ENCODE peak calls at places on chromosomes 6 and 20, in four cellular contexts. S is GM12878, Z is HepG2, V is K562. C is an unnamed sample.

GRCh38 chr6:96907498-96907897 is 9.8 kb upstream of the NDUFAF4 start:
- DNase-seq in S (peak), Z (no peak), V (no peak), C (no peak)

GRCh38 chr6:111625511-111626331 is 20.0 kb upstream of the TRAF3IP2 start:
- DNase-seq in Z (no peak), S (no peak), V (no peak), C (no peak)

GRCh38 chr20:19211661-19212523 is 550 bp upstream of the SLC24A3 start:
- DNase-seq in V (no peak), S (no peak), Z (no peak), C (peak)

GRCh38 chr6:61809004-61809595 is 476.9 kb downstream of the KHDRBS2 start:
- DNase-seq in S (no peak), Z (peak), V (peak), C (no peak)

GRCh38 chr20:10571313-10571815 is 102.4 kb downstream of the JAG1 start:
- DNase-seq in S (no peak), Z (no peak), V (no peak), C (no peak)

GRCh38 chr20:10565922-10566897 is 107.6 kb downstream of the JAG1 start:
- DNase-seq in Z (peak), V (no peak), S (no peak), C (no peak)

GRCh38 chr20:23362392-23363256 is 642 bp downstream of the GZF1 start:
- DNase-seq in V (no peak), Z (peak), S (no peak), C (peak)

GRCh38 chr6:12613819-12614218 is 102.7 kb upstream of the PHACTR1 start:
- DNase-seq in S (no peak), Z (no peak), V (no peak), C (no peak)

GRCh38 chr20:59351148-59352040 is 51.0 kb downstream of the EDN3 start:
- DNase-seq in S (no peak), V (no peak), Z (no peak), C (no peak)

GRCh38 chr6:166772518-166772917 is 145.5 kb upstream of the RPS6KA2 start:
- DNase-seq in S (no peak), Z (no peak), V (peak), C (peak)

GRCh38 chr6:47362857-47363461 is 53.3 kb upstream of the TNFRSF21 start:
- DNase-seq in V (peak), Z (peak), S (no peak), C (no peak)

GRCh38 chr6:7631466-7631865 is 41.5 kb downstream of the SNRNP48 start:
- DNase-seq in S (no peak), Z (no peak), V (no peak), C (no peak)

GRCh38 chr20:63163596-63164560 is 52.1 kb downstream of the YTHDF1 start:
- DNase-seq in V (no peak), S (no peak), Z (no peak), C (no peak)

GRCh38 chr6:33446356-33446755 is 8.0 kb upstream of the ZBTB9 start:
- DNase-seq in V (no peak), S (no peak), Z (no peak), C (no peak)

GRCh38 chr20:37336369-37337207 is 9.4 kb upstream of the SRC start:
- DNase-seq in V (peak), Z (no peak), S (peak), C (peak)

GRCh38 chr6:90401933-90402830 is 105.5 kb upstream of the BACH2 start:
- DNase-seq in S (no peak), V (no peak), Z (no peak), C (no peak)

GRCh38 chr6:80454197-80454596 is 347.7 kb downstream of the BCKDHB start:
- DNase-seq in Z (no peak), S (peak), V (no peak), C (no peak)

GRCh38 chr6:164018127-164018526 is 603.6 kb downstream of the QKI start:
- DNase-seq in Z (no peak), V (no peak), S (no peak), C (no peak)

GRCh38 chr6:137089305-137089704 is 44.5 kb upstream of the IL20RA start:
- DNase-seq in V (no peak), Z (no peak), S (no peak), C (no peak)

GRCh38 chr20:38091447-38092216 is 58.1 kb downstream of the RPRD1B start:
- DNase-seq in V (peak), Z (no peak), S (peak), C (no peak)

GRCh38 chr6:14094721-14095120 is 22.9 kb upstream of the CD83 start:
- DNase-seq in V (no peak), S (no peak), Z (no peak), C (no peak)

GRCh38 chr6:14091329-14091978 is 26.1 kb upstream of the CD83 start:
- DNase-seq in Z (no peak), V (no peak), S (no peak), C (no peak)

GRCh38 chr6:14092301-14092700 is 25.3 kb upstream of the CD83 start:
- DNase-seq in V (no peak), S (no peak), Z (no peak), C (no peak)

GRCh38 chr6:14095444-14095843 is 22.1 kb upstream of the CD83 start:
- DNase-seq in Z (no peak), V (no peak), S (no peak), C (no peak)

DNA sequence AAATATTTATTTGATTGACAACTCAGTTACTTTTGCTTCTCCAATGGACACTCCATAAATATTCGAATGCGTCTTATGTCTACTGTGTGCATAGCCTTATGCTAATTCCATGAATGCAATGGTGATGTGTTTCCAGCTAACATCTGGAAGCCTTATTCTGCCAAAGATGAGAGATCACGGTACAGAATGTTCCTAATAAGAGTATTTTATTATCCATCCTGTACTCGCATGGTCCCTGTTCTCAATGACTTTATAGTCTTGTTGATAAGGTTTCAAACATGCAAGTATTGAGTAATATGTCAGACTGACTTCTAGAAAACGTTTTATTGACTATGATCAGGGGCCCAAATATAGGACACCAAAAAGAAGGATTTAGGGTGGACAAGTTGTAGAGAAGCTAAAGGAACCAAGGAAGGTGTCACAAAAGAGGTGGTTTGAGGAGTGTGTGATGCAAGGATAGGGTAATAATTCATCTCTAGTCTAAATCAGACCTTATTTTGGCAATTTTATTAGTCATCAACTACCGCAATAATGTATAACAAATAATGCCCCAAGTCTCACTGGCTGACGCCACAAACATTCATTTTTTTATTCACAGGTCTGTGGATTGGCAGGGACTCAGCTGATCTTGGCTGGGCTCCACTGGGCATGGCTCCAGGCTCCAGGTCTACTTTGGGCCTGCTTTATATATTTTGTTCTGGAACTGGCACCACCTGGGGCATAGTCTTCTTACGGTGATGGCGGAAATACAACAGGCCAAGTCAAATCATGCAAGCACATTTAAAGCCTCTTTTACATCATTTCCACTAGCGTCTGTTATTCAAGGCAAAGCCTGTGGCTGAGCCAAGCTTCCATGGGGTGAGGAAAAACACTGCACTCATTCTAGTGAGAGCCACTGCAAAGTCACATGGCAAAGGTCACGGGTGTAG is 24.4 kb upstream of the CD83 start:
- DNase-seq in V (no peak), Z (no peak), S (no peak), C (no peak)
- TF ChIP-seq ETV6 in V (no peak), Z (no peak), S (no peak), C (no peak)

GRCh38 chr6:135256866-135257265 is 75.8 kb downstream of the MYB start:
- DNase-seq in V (no peak), Z (no peak), S (no peak), C (no peak)

GRCh38 chr6:135260612-135261011 is 79.5 kb downstream of the MYB start:
- DNase-seq in S (no peak), V (no peak), Z (no peak), C (no peak)

GRCh38 chr6:135258970-135259369 is 77.9 kb downstream of the MYB start:
- DNase-seq in S (no peak), Z (no peak), V (no peak), C (no peak)

GRCh38 chr6:135254471-135254870 is 73.4 kb downstream of the MYB start:
- DNase-seq in Z (no peak), V (peak), S (no peak), C (no peak)

GRCh38 chr6:135257641-135258405 is 76.7 kb downstream of the MYB start:
- DNase-seq in S (no peak), Z (no peak), V (peak), C (no peak)
- TF ChIP-seq CTCF in S (peak), Z (no peak), V (no peak), C (no peak)

GRCh38 chr6:3603443-3604130 is 146.7 kb upstream of the SLC22A23 start:
- DNase-seq in V (no peak), Z (no peak), S (no peak), C (no peak)
- TF ChIP-seq ETV6 in V (no peak), Z (no peak), S (no peak), C (no peak)

DNA sequence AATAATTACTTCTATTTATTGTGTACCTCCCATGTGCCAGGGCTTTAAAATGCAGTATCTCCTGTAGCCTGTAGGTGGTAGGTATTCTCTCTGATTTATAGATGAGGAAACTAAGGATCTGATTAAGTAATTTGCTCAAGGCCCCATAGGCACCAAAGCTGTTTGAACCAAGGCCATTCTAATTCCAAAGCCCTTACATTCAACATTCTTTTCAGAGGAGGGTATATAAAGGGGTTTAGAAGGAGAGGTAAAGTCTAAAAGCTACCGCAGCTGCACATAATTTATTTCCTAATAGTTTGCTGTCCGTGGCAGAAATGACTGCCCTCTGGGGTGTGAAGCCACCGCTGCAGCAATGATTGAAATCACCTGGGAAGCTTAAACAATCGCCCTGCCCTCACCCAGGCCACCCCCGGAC is 95.0 kb upstream of the FAM8A1 start:
- DNase-seq in V (no peak), S (no peak), Z (peak), C (no peak)
- TF ChIP-seq CTCF in V (peak), S (peak), Z (no peak), C (no peak)

C was measured in WTC11.